ENCODE peak calls at places on chromosomes 3 and 15, in four cellular contexts. One of them, this sample, is unnamed.

GRCh38 chr3:13543251-13543650 is 5.7 kb upstream of the FBLN2 start:
- DNase-seq in GM23338: no peak
- DNase-seq in A549: peak
- DNase-seq in left ventricle myocardium inferior: peak
- DNase-seq in this sample: no peak

GRCh38 chr15:48459571-48460461 is 128.6 kb downstream of the DUT start:
- DNase-seq in left ventricle myocardium inferior: no peak
- DNase-seq in GM23338: no peak
- DNase-seq in A549: no peak
- DNase-seq in this sample: no peak

GRCh38 chr3:105366302-105367062 is at the start of gene ALCAM:
- DNase-seq in GM23338: peak
- DNase-seq in A549: peak
- DNase-seq in left ventricle myocardium inferior: peak
- DNase-seq in this sample: peak

GRCh38 chr3:52196977-52197376 is 983 bp upstream of the ALAS1 start:
- DNase-seq in A549: no peak
- DNase-seq in GM23338: no peak
- DNase-seq in left ventricle myocardium inferior: peak
- DNase-seq in this sample: no peak

GRCh38 chr3:120381503-120381902 is 32.3 kb upstream of the LRRC58 start:
- DNase-seq in left ventricle myocardium inferior: no peak
- DNase-seq in GM23338: no peak
- DNase-seq in A549: no peak
- DNase-seq in this sample: no peak

GRCh38 chr3:15313461-15313860 is 18.9 kb downstream of the SH3BP5 start:
- DNase-seq in A549: no peak
- DNase-seq in GM23338: no peak
- DNase-seq in left ventricle myocardium inferior: no peak
- DNase-seq in this sample: no peak

GRCh38 chr15:75107905-75108838 is 84.8 kb downstream of the PPCDC start:
- DNase-seq in GM23338: no peak
- DNase-seq in A549: peak
- DNase-seq in left ventricle myocardium inferior: no peak
- DNase-seq in this sample: no peak

GRCh38 chr15:30872341-30872748 is 31.4 kb upstream of the FAN1 start:
- DNase-seq in A549: no peak
- DNase-seq in GM23338: no peak
- DNase-seq in left ventricle myocardium inferior: no peak
- DNase-seq in this sample: no peak

GRCh38 chr3:4978966-4979400 is 254 bp upstream of the BHLHE40 start:
- DNase-seq in A549: peak
- DNase-seq in left ventricle myocardium inferior: peak
- DNase-seq in GM23338: peak
- DNase-seq in this sample: peak

GRCh38 chr15:32730677-32731654 is 13.2 kb downstream of the GREM1 start:
- DNase-seq in left ventricle myocardium inferior: no peak
- DNase-seq in A549: no peak
- DNase-seq in GM23338: peak
- DNase-seq in this sample: no peak

GRCh38 chr3:102356506-102356905 is 78.3 kb upstream of the ZPLD1 start:
- DNase-seq in left ventricle myocardium inferior: no peak
- DNase-seq in GM23338: no peak
- DNase-seq in A549: no peak
- DNase-seq in this sample: no peak

GRCh38 chr3:61009025-61009424 is 242.2 kb downstream of the FHIT start:
- DNase-seq in A549: no peak
- DNase-seq in left ventricle myocardium inferior: no peak
- DNase-seq in GM23338: peak
- DNase-seq in this sample: no peak

GRCh38 chr15:45384700-45385099 is 6.4 kb upstream of the GATM start:
- DNase-seq in GM23338: no peak
- DNase-seq in A549: no peak
- DNase-seq in left ventricle myocardium inferior: no peak
- DNase-seq in this sample: no peak

GRCh38 chr3:44001072-44001471 is 240.6 kb upstream of the TOPAZ1 start:
- DNase-seq in left ventricle myocardium inferior: no peak
- DNase-seq in GM23338: peak
- DNase-seq in A549: no peak
- DNase-seq in this sample: no peak

GRCh38 chr3:164460851-164461250 is 617.4 kb downstream of the SI start:
- DNase-seq in A549: no peak
- DNase-seq in GM23338: no peak
- DNase-seq in left ventricle myocardium inferior: no peak
- DNase-seq in this sample: no peak

GRCh38 chr15:77507911-77508310 is 87.2 kb downstream of the HMG20A start:
- DNase-seq in A549: no peak
- DNase-seq in left ventricle myocardium inferior: peak
- DNase-seq in GM23338: no peak
- DNase-seq in this sample: no peak

GRCh38 chr3:42868841-42869240 is 6.8 kb downstream of the CYP8B1 start:
- DNase-seq in A549: no peak
- DNase-seq in GM23338: no peak
- DNase-seq in left ventricle myocardium inferior: no peak
- DNase-seq in this sample: no peak

GRCh38 chr3:51970606-51971300 is 3.1 kb downstream of the ABHD14B start:
- DNase-seq in A549: no peak
- DNase-seq in GM23338: no peak
- DNase-seq in left ventricle myocardium inferior: no peak
- DNase-seq in this sample: no peak

GRCh38 chr3:30894521-30895289 is at the start of gene GADL1:
- DNase-seq in GM23338: peak
- DNase-seq in A549: peak
- DNase-seq in left ventricle myocardium inferior: peak
- DNase-seq in this sample: no peak

GRCh38 chr3:122943828-122944190 is 83.8 kb downstream of the SEMA5B start:
- DNase-seq in GM23338: no peak
- DNase-seq in left ventricle myocardium inferior: no peak
- DNase-seq in A549: no peak
- DNase-seq in this sample: no peak

GRCh38 chr3:128763967-128764366 is 38.0 kb downstream of the RAB7A start:
- DNase-seq in GM23338: no peak
- DNase-seq in A549: no peak
- DNase-seq in left ventricle myocardium inferior: no peak
- DNase-seq in this sample: no peak

GRCh38 chr15:58440181-58440910 is 8.6 kb downstream of the LIPC start:
- DNase-seq in left ventricle myocardium inferior: no peak
- DNase-seq in A549: peak
- DNase-seq in GM23338: no peak
- DNase-seq in this sample: no peak

GRCh38 chr3:51794202-51794601 is 15.2 kb upstream of the IQCF6 start:
- DNase-seq in GM23338: peak
- DNase-seq in A549: no peak
- DNase-seq in left ventricle myocardium inferior: no peak
- DNase-seq in this sample: no peak

GRCh38 chr3:27730774-27731659 is 8.9 kb upstream of the EOMES start:
- DNase-seq in GM23338: peak
- DNase-seq in left ventricle myocardium inferior: no peak
- DNase-seq in A549: no peak
- DNase-seq in this sample: no peak

GRCh38 chr3:140093742-140094141 is 158.8 kb downstream of the CLSTN2 start:
- DNase-seq in A549: no peak
- DNase-seq in GM23338: no peak
- DNase-seq in left ventricle myocardium inferior: peak
- DNase-seq in this sample: no peak

GRCh38 chr3:124620600-124621063 is 109.6 kb upstream of the UMPS start:
- DNase-seq in left ventricle myocardium inferior: no peak
- DNase-seq in A549: peak
- DNase-seq in GM23338: no peak
- DNase-seq in this sample: no peak

GRCh38 chr3:8490079-8490552 is 11.5 kb upstream of the LMCD1 start:
- DNase-seq in left ventricle myocardium inferior: no peak
- DNase-seq in GM23338: no peak
- DNase-seq in A549: peak
- DNase-seq in this sample: no peak

GRCh38 chr3:53712817-53713388 is 133.3 kb downstream of the CHDH start:
- DNase-seq in GM23338: no peak
- DNase-seq in left ventricle myocardium inferior: no peak
- DNase-seq in A549: no peak
- DNase-seq in this sample: no peak

GRCh38 chr15:60634815-60635214 is 155.9 kb upstream of the ICE2 start:
- DNase-seq in GM23338: no peak
- DNase-seq in left ventricle myocardium inferior: no peak
- DNase-seq in A549: no peak
- DNase-seq in this sample: no peak

GRCh38 chr15:99104788-99105515 is at the start of gene SYNM:
- DNase-seq in A549: peak
- DNase-seq in left ventricle myocardium inferior: peak
- DNase-seq in GM23338: peak
- DNase-seq in this sample: peak

GRCh38 chr3:66756468-66757036 is 241.6 kb upstream of the KBTBD8 start:
- DNase-seq in left ventricle myocardium inferior: no peak
- DNase-seq in A549: no peak
- DNase-seq in GM23338: peak
- DNase-seq in this sample: no peak

GRCh38 chr3:50123394-50124361 is 31.4 kb upstream of the SEMA3F start:
- DNase-seq in GM23338: peak
- DNase-seq in left ventricle myocardium inferior: no peak
- DNase-seq in A549: no peak
- DNase-seq in this sample: no peak

GRCh38 chr15:92811514-92811913 is 88.6 kb upstream of the CHD2 start:
- DNase-seq in left ventricle myocardium inferior: no peak
- DNase-seq in A549: no peak
- DNase-seq in GM23338: no peak
- DNase-seq in this sample: no peak

GRCh38 chr15:85094685-85095084 is 113.0 kb downstream of the PDE8A start:
- DNase-seq in A549: no peak
- DNase-seq in GM23338: no peak
- DNase-seq in left ventricle myocardium inferior: no peak
- DNase-seq in this sample: no peak

GRCh38 chr15:88993662-88994061 is 80.5 kb upstream of the MFGE8 start:
- DNase-seq in A549: no peak
- DNase-seq in GM23338: no peak
- DNase-seq in left ventricle myocardium inferior: no peak
- DNase-seq in this sample: no peak
- TF ChIP-seq CTCF in A549: no peak
- TF ChIP-seq CTCF in GM23338: no peak
- TF ChIP-seq CTCF in left ventricle myocardium inferior: no peak
- TF ChIP-seq CTCF in this sample: no peak

GRCh38 chr3:57852896-57853295 is 96.8 kb downstream of the SLMAP start:
- DNase-seq in left ventricle myocardium inferior: no peak
- DNase-seq in GM23338: peak
- DNase-seq in A549: peak
- DNase-seq in this sample: no peak

GRCh38 chr3:57855943-57856342 is 99.8 kb downstream of the SLMAP start:
- DNase-seq in A549: no peak
- DNase-seq in GM23338: no peak
- DNase-seq in left ventricle myocardium inferior: no peak
- DNase-seq in this sample: no peak

GRCh38 chr3:57851304-57851703 is 95.2 kb downstream of the SLMAP start:
- DNase-seq in left ventricle myocardium inferior: no peak
- DNase-seq in A549: no peak
- DNase-seq in GM23338: no peak
- DNase-seq in this sample: no peak

GRCh38 chr3:57855281-57855680 is 99.2 kb downstream of the SLMAP start:
- DNase-seq in A549: no peak
- DNase-seq in left ventricle myocardium inferior: no peak
- DNase-seq in GM23338: no peak
- DNase-seq in this sample: no peak

DNA sequence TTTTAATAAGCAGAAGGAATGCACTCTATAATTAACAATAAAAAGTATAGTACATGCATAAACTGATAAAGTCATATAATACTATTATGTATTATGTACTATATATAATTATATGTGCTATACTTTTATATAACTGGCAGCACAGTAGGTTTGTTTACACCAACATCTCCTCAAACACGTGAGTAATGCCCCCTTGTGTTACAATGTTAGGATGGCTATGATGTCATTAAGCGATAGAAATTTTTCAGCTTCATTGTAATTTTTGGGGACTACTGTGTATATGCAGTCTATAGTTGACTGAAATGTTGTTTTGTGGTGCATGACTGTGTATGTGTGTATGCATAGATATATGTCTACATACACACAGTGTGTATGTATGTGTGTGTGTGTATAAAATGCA is 100.6 kb downstream of the SLMAP start:
- DNase-seq in A549: no peak
- DNase-seq in left ventricle myocardium inferior: no peak
- DNase-seq in GM23338: peak
- DNase-seq in this sample: no peak
- TF ChIP-seq CTCF in A549: peak
- TF ChIP-seq CTCF in left ventricle myocardium inferior: peak
- TF ChIP-seq CTCF in GM23338: peak
- TF ChIP-seq CTCF in this sample: no peak

DNA sequence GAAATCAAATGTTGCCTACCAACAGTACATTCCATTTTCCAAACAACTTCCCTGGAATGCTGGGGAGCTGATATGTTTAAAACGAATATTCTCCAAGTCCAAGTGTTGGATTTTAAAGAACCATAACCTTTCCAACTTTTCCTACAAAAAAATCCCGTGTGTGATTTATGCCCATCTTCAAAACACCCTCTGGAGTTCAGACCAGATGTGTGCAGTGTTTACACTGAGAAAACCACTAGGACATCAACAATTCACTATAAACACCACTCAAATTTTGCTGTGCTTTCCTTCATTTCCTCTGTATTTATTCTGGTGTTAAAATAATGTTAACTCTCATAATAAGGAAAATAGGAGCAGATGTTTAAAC is 2.4 kb downstream of the VGLL4 start:
- DNase-seq in GM23338: no peak
- DNase-seq in A549: peak
- DNase-seq in left ventricle myocardium inferior: no peak
- DNase-seq in this sample: no peak
- TF ChIP-seq CTCF in GM23338: no peak
- TF ChIP-seq CTCF in A549: no peak
- TF ChIP-seq CTCF in left ventricle myocardium inferior: no peak
- TF ChIP-seq CTCF in this sample: peak

GRCh38 chr15:49876401-49877038 is 242.5 kb downstream of the ATP8B4 start:
- DNase-seq in A549: no peak
- DNase-seq in GM23338: peak
- DNase-seq in left ventricle myocardium inferior: peak
- DNase-seq in this sample: no peak
- TF ChIP-seq CTCF in A549: peak
- TF ChIP-seq CTCF in GM23338: peak
- TF ChIP-seq CTCF in left ventricle myocardium inferior: peak
- TF ChIP-seq CTCF in this sample: no peak

This sample was measured in osteocyte.